ENCODE peak calls at places on chromosomes 4 and X, in five cellular contexts. I is GM12865; C is stimulated activated CD4-positive, alpha-beta T cell treated with anti-CD3 and anti-CD28 coated beads, Interleukin-2, amount 100 ng/mL, for 24 hours; R is NCI-H1092; N is Kasumi-1. T is an unnamed sample.

GRCh38 chrX:23766650-23767551 is 16.1 kb upstream of the SAT1 start:
- DNase-seq in I (no peak), R (no peak), N (no peak), C (no peak), T (no peak)

GRCh38 chrX:18549643-18550042 is 122.3 kb downstream of the RS1 start:
- DNase-seq in C (no peak), R (no peak), I (no peak), N (no peak), T (no peak)

GRCh38 chr4:144338834-144339233 is 198.3 kb upstream of the GYPA start:
- DNase-seq in R (no peak), N (no peak), I (no peak), C (no peak), T (no peak)

GRCh38 chr4:53273726-53274125 is 92.1 kb downstream of the SCFD2 start:
- DNase-seq in C (no peak), I (no peak), R (no peak), N (no peak), T (no peak)

GRCh38 chrX:139967300-139967699 is 2.0 kb upstream of the CXorf66 start:
- DNase-seq in N (no peak), C (no peak), I (peak), R (no peak), T (no peak)

GRCh38 chr4:40299704-40300336 is 35.3 kb upstream of the CHRNA9 start:
- DNase-seq in I (no peak), N (no peak), R (no peak), C (no peak), T (no peak)

GRCh38 chr4:82706349-82707000 is 92.1 kb downstream of the SCD5 start:
- DNase-seq in I (no peak), R (no peak), C (no peak), N (no peak), T (no peak)

GRCh38 chr4:2432991-2433530 is 14.3 kb downstream of the CFAP99 start:
- DNase-seq in I (no peak), N (no peak), C (no peak), R (no peak), T (no peak)

GRCh38 chr4:52864816-52865215 is 2.7 kb downstream of the RASL11B start:
- DNase-seq in I (no peak), N (no peak), R (no peak), C (no peak), T (peak)

GRCh38 chr4:80471701-80472100 is 136.2 kb downstream of the CFAP299 start:
- DNase-seq in R (peak), I (peak), N (no peak), C (no peak), T (no peak)

GRCh38 chr4:136687596-136687995 is 844.7 kb downstream of the PCDH18 start:
- DNase-seq in N (no peak), I (no peak), C (no peak), R (no peak), T (no peak)

GRCh38 chr4:54719378-54719777 is 61.6 kb downstream of the KIT start:
- DNase-seq in I (no peak), N (no peak), R (no peak), C (no peak), T (no peak)

GRCh38 chrX:4315891-4316290 is 602.4 kb upstream of the PRKX start:
- DNase-seq in N (no peak), R (no peak), I (no peak), C (no peak), T (no peak)

GRCh38 chr4:7199771-7200441 is 7.6 kb downstream of the SORCS2 start:
- DNase-seq in C (no peak), N (no peak), I (no peak), R (no peak), T (no peak)

GRCh38 chr4:46442963-46443362 is 53.0 kb upstream of the GABRA2 start:
- DNase-seq in R (no peak), I (no peak), C (no peak), N (no peak), T (no peak)

GRCh38 chrX:130715299-130715698 is 187.7 kb downstream of the ENOX2 start:
- DNase-seq in I (no peak), C (no peak), N (no peak), R (no peak), T (no peak)

GRCh38 chr4:144699565-144699964 is 53.6 kb downstream of the HHIP start:
- DNase-seq in R (no peak), C (no peak), I (no peak), N (no peak), T (no peak)

GRCh38 chrX:121365572-121366161 is 318.3 kb downstream of the GLUD2 start:
- DNase-seq in C (no peak), N (no peak), R (no peak), I (peak), T (no peak)

GRCh38 chrX:123454712-123455431 is 270.8 kb downstream of the GRIA3 start:
- DNase-seq in N (no peak), C (no peak), I (peak), R (no peak), T (no peak)

GRCh38 chr4:52051615-52052474 is 741 bp downstream of the SPATA18 start:
- DNase-seq in R (no peak), N (no peak), C (no peak), I (peak), T (no peak)

GRCh38 chr4:185651137-185651677 is 115.9 kb upstream of the PDLIM3 start:
- DNase-seq in I (no peak), R (no peak), N (no peak), C (no peak), T (no peak)

GRCh38 chrX:43880439-43880838 is 1.8 kb downstream of the MAOB start:
- DNase-seq in N (no peak), R (no peak), I (no peak), C (no peak), T (no peak)

GRCh38 chr4:20773144-20773997 is 73.1 kb downstream of the PACRGL start:
- DNase-seq in R (peak), N (peak), I (peak), C (peak), T (peak)

GRCh38 chr4:126466848-126467247 is 1152.1 kb downstream of the FAT4 start:
- DNase-seq in C (no peak), R (no peak), N (no peak), I (no peak), T (no peak)

GRCh38 chr4:159105761-159106243 is 2.9 kb downstream of the RAPGEF2 start:
- DNase-seq in N (no peak), I (peak), C (peak), R (no peak), T (no peak)

GRCh38 chr4:124940387-124940786 is 227.9 kb upstream of the ANKRD50 start:
- DNase-seq in I (no peak), N (no peak), R (no peak), C (no peak), T (peak)

GRCh38 chr4:72418458-72418857 is 150.6 kb downstream of the ADAMTS3 start:
- DNase-seq in R (peak), N (peak), C (no peak), I (no peak), T (peak)

GRCh38 chrX:134006484-134007161 is 21.2 kb upstream of the GPC3 start:
- DNase-seq in R (no peak), I (no peak), C (peak), N (no peak), T (no peak)

GRCh38 chrX:110042521-110042920 is 39.6 kb downstream of the TMEM164 start:
- DNase-seq in C (no peak), N (no peak), R (no peak), I (no peak), T (no peak)

GRCh38 chr4:42558156-42558555 is 98.7 kb downstream of the ATP8A1 start:
- DNase-seq in N (no peak), C (no peak), I (no peak), R (no peak), T (no peak)

GRCh38 chr4:81913427-81913878 is 441.7 kb upstream of the RASGEF1B start:
- DNase-seq in N (peak), R (no peak), I (peak), C (peak), T (peak)

GRCh38 chr4:73816814-73817213 is 19.7 kb upstream of the CXCL6 start:
- DNase-seq in C (no peak), N (no peak), R (no peak), I (no peak), T (no peak)

GRCh38 chr4:8131826-8132225 is 26.8 kb downstream of the ABLIM2 start:
- DNase-seq in I (no peak), C (no peak), R (no peak), N (no peak), T (no peak)

T was measured in NCI-H446.